ENCODE peak calls at places on chromosomes 6 and 20, in eight cellular contexts. B is BJ; C is T-helper 2 cell; H is stimulated activated naive CD4-positive, alpha-beta T cell treated with Interleukin-2 at 50 U/mL for 16 hours; S is gastrocnemius medialis; G is HT1080; Z is progenitor cell of endocrine pancreas; M is substantia nigra. I is an unnamed sample.

GRCh38 chr6:112571886-112572285 is 224.8 kb downstream of the RFPL4B start:
- DNase-seq in B (peak), H (no peak), M (no peak), C (no peak), S (no peak), G (no peak), Z (no peak), I (no peak)

GRCh38 chr6:137261393-137262154 is 42.4 kb upstream of the IFNGR1 start:
- DNase-seq in M (no peak), G (no peak), Z (no peak), H (no peak), B (no peak), C (no peak), S (no peak), I (no peak)

GRCh38 chr6:21883528-21883927 is 290.0 kb downstream of the SOX4 start:
- DNase-seq in H (no peak), M (no peak), B (no peak), S (no peak), C (no peak), G (no peak), Z (no peak), I (no peak)

GRCh38 chr6:40391086-40391485 is 196.1 kb downstream of the LRFN2 start:
- DNase-seq in H (no peak), G (no peak), M (no peak), Z (no peak), S (no peak), B (no peak), C (no peak), I (no peak)

GRCh38 chr6:22437665-22438064 is 131.7 kb upstream of the HDGFL1 start:
- DNase-seq in S (no peak), M (no peak), G (no peak), C (no peak), B (no peak), Z (no peak), H (no peak), I (no peak)

GRCh38 chr6:33794910-33795615 is 6.1 kb upstream of the LEMD2 start:
- DNase-seq in C (no peak), Z (no peak), S (no peak), G (no peak), M (no peak), B (no peak), H (no peak), I (no peak)

GRCh38 chr6:107767637-107768036 is 56.5 kb downstream of the SCML4 start:
- DNase-seq in S (no peak), Z (no peak), M (no peak), G (no peak), B (no peak), H (no peak), C (no peak), I (no peak)

GRCh38 chr20:17610566-17611289 is 40.9 kb downstream of the DSTN start:
- DNase-seq in S (no peak), Z (no peak), H (peak), M (no peak), G (no peak), B (no peak), C (peak), I (no peak)

GRCh38 chr20:23260181-23260840 is 90.3 kb upstream of the NXT1 start:
- DNase-seq in C (no peak), M (no peak), G (no peak), H (no peak), B (no peak), Z (no peak), S (no peak), I (no peak)

GRCh38 chr6:139855741-139856206 is 481.3 kb upstream of the CITED2 start:
- DNase-seq in Z (no peak), H (no peak), S (no peak), G (no peak), C (no peak), M (no peak), B (peak), I (peak)

GRCh38 chr6:132063738-132064137 is 112.6 kb upstream of the CCN2 start:
- DNase-seq in S (peak), C (no peak), H (no peak), B (peak), G (peak), Z (no peak), M (no peak), I (no peak)

GRCh38 chr20:39013662-39014109 is 51.5 kb downstream of the DHX35 start:
- DNase-seq in Z (no peak), B (no peak), G (no peak), H (no peak), S (no peak), C (no peak), M (no peak), I (no peak)

GRCh38 chr6:136962661-136963060 is 40.6 kb downstream of the SLC35D3 start:
- DNase-seq in G (no peak), S (no peak), M (no peak), H (no peak), B (no peak), C (no peak), Z (no peak), I (no peak)

GRCh38 chr20:1130849-1131248 is 12.4 kb downstream of the PSMF1 start:
- DNase-seq in M (no peak), Z (no peak), H (no peak), C (no peak), G (no peak), S (no peak), B (no peak), I (no peak)

GRCh38 chr20:45924391-45925261 is 9.9 kb upstream of the PCIF1 start:
- DNase-seq in B (no peak), M (no peak), Z (no peak), H (no peak), G (no peak), C (no peak), S (peak), I (no peak)

GRCh38 chr6:110491644-110492317 is 15.4 kb upstream of the SLC22A16 start:
- DNase-seq in G (peak), B (no peak), H (no peak), M (no peak), Z (no peak), C (no peak), S (no peak), I (peak)

GRCh38 chr6:31657406-31658157 is 1.9 kb downstream of the APOM start:
- DNase-seq in S (no peak), G (peak), C (no peak), Z (no peak), M (no peak), H (no peak), B (no peak), I (no peak)

GRCh38 chr6:72820906-72821305 is 199.0 kb downstream of the KCNQ5 start:
- DNase-seq in Z (no peak), B (no peak), C (no peak), H (no peak), M (no peak), G (no peak), S (no peak), I (no peak)

GRCh38 chr20:51636123-51636522 is 93.6 kb upstream of the NFATC2 start:
- DNase-seq in H (peak), M (no peak), S (no peak), Z (no peak), G (peak), C (peak), B (no peak), I (no peak)

GRCh38 chr20:24648481-24648880 is 179.1 kb downstream of the SYNDIG1 start:
- DNase-seq in S (no peak), Z (no peak), G (no peak), M (no peak), B (no peak), H (no peak), C (no peak), I (no peak)

GRCh38 chr6:38789256-38789655 is 74.1 kb downstream of the DNAH8 start:
- DNase-seq in B (no peak), G (no peak), M (no peak), H (no peak), C (no peak), Z (no peak), S (no peak), I (no peak)

GRCh38 chr6:125983246-125983945 is 2.9 kb upstream of the TRMT11 start:
- DNase-seq in H (no peak), C (no peak), B (peak), M (no peak), S (no peak), G (peak), Z (no peak), I (peak)

GRCh38 chr20:31968299-31969126 is 562 bp downstream of the XKR7 start:
- DNase-seq in C (peak), G (peak), B (no peak), M (no peak), H (peak), Z (peak), S (no peak), I (no peak)

GRCh38 chr20:258963-259362 is 1.4 kb downstream of the DEFB132 start:
- DNase-seq in M (no peak), Z (no peak), C (no peak), H (no peak), G (peak), S (no peak), B (no peak), I (no peak)

GRCh38 chr20:31559704-31560093 is 45.4 kb upstream of the ID1 start:
- DNase-seq in C (no peak), G (no peak), H (no peak), M (no peak), B (no peak), S (no peak), Z (no peak), I (no peak)

I was measured in AG09309.